ENCODE peak calls at places on chromosomes 12 and 14, in four cellular contexts. R is EL, C is Caki2, Y is tibial nerve. H is an unnamed sample.

GRCh38 chr12:52508211-52508610 is 12.0 kb downstream of the KRT5 start:
- DNase-seq in R (no peak), C (no peak), Y (no peak), H (no peak)

GRCh38 chr12:62604373-62604772 is 137.7 kb downstream of the MON2 start:
- DNase-seq in R (no peak), C (no peak), Y (no peak), H (no peak)

GRCh38 chr12:55681142-55682077 is 26.3 kb downstream of the ITGA7 start:
- DNase-seq in R (peak), C (peak), Y (no peak), H (peak)

GRCh38 chr12:93704625-93705024 is 27.4 kb downstream of the CRADD start:
- DNase-seq in R (no peak), C (no peak), Y (no peak), H (no peak)

GRCh38 chr12:56628671-56629458 is 1.3 kb downstream of the BAZ2A start:
- DNase-seq in R (peak), C (peak), Y (peak), H (peak)

GRCh38 chr12:100826323-100826722 is 31.7 kb downstream of the ANO4 start:
- DNase-seq in R (peak), C (peak), Y (no peak), H (no peak)

GRCh38 chr14:64303471-64303917 is 9.3 kb upstream of the ESR2 start:
- DNase-seq in R (peak), C (peak), Y (no peak), H (no peak)

GRCh38 chr14:90276627-90277367 is 20.4 kb downstream of the PSMC1 start:
- DNase-seq in R (peak), C (no peak), Y (no peak), H (no peak)

GRCh38 chr12:11762723-11763326 is 113.4 kb downstream of the ETV6 start:
- DNase-seq in R (peak), C (no peak), Y (no peak), H (no peak)

GRCh38 chr14:94313991-94314655 is 9.0 kb downstream of the SERPINA6 start:
- DNase-seq in R (no peak), C (no peak), Y (no peak), H (no peak)

GRCh38 chr14:75158843-75159614 is 17.4 kb downstream of the TMED10 start:
- DNase-seq in R (no peak), C (no peak), Y (no peak), H (no peak)

GRCh38 chr12:68976304-68976915 is 43.4 kb upstream of the CPM start:
- DNase-seq in R (no peak), C (peak), Y (no peak), H (no peak)

GRCh38 chr12:2386566-2386965 is 333.8 kb downstream of the CACNA1C start:
- DNase-seq in R (no peak), C (peak), Y (no peak), H (peak)

GRCh38 chr14:71658261-71658860 is 273.9 kb upstream of the RGS6 start:
- DNase-seq in R (peak), C (no peak), Y (no peak), H (no peak)

GRCh38 chr14:36747411-36748184 is 85.9 kb downstream of the PAX9 start:
- DNase-seq in R (peak), C (no peak), Y (no peak), H (no peak)

GRCh38 chr14:72657214-72657921 is 236.5 kb downstream of the DPF3 start:
- DNase-seq in R (no peak), C (no peak), Y (no peak), H (no peak)

GRCh38 chr12:26441434-26441833 is 246.1 kb downstream of the SSPN start:
- DNase-seq in R (no peak), C (no peak), Y (no peak), H (no peak)

GRCh38 chr12:114013601-114014345 is 47.6 kb upstream of the RBM19 start:
- DNase-seq in R (peak), C (no peak), Y (no peak), H (no peak)

GRCh38 chr12:48973992-48974673 is 2.6 kb upstream of the WNT10B start:
- DNase-seq in R (peak), C (no peak), Y (peak), H (peak)

GRCh38 chr12:15601210-15601800 is 187.9 kb downstream of the EPS8 start:
- DNase-seq in R (peak), C (peak), Y (no peak), H (no peak)

GRCh38 chr12:30533518-30533917 is 162.2 kb downstream of the IPO8 start:
- DNase-seq in R (peak), C (no peak), Y (no peak), H (no peak)

GRCh38 chr12:81359736-81360135 is 281.9 kb downstream of the ACSS3 start:
- DNase-seq in R (no peak), C (no peak), Y (no peak), H (no peak)

GRCh38 chr12:63949902-63950301 is 105.4 kb downstream of the SRGAP1 start:
- DNase-seq in R (no peak), C (no peak), Y (no peak), H (no peak)

GRCh38 chr14:92688434-92689375 is 59.7 kb downstream of the LGMN start:
- DNase-seq in R (no peak), C (no peak), Y (no peak), H (no peak)

GRCh38 chr14:22887990-22888378 is 5.0 kb downstream of the REM2 start:
- DNase-seq in R (no peak), C (no peak), Y (no peak), H (no peak)

GRCh38 chr12:4108803-4109345 is 164.7 kb upstream of the CCND2 start:
- DNase-seq in R (peak), C (no peak), Y (no peak), H (no peak)

GRCh38 chr14:23557521-23557920 is 1.4 kb downstream of the THTPA start:
- DNase-seq in R (no peak), C (no peak), Y (no peak), H (no peak)

GRCh38 chr14:29927596-29928341 is at the start of gene PRKD1:
- DNase-seq in R (peak), C (peak), Y (peak), H (peak)

GRCh38 chr12:7096006-7096903 is 4.0 kb upstream of the C1R start:
- DNase-seq in R (no peak), C (no peak), Y (no peak), H (peak)

GRCh38 chr14:23163830-23164229 is 19.6 kb downstream of the SLC7A8 start:
- DNase-seq in R (no peak), C (no peak), Y (no peak), H (no peak)

GRCh38 chr14:99574099-99574880 is 29.7 kb downstream of the CCDC85C start:
- DNase-seq in R (peak), C (peak), Y (peak), H (no peak)

GRCh38 chr14:85300119-85300518 is 229.8 kb upstream of the FLRT2 start:
- DNase-seq in R (no peak), C (no peak), Y (no peak), H (no peak)

GRCh38 chr12:16955083-16955657 is 349.2 kb upstream of the LMO3 start:
- DNase-seq in R (no peak), C (peak), Y (no peak), H (no peak)

H was measured in ascending aorta.